ENCODE peak calls at places on chromosomes 6 and 20, in five cellular contexts. O is HCT116, L is GM12878, I is K562, X is H1. V is an unnamed sample. For H3K79me2, the result is how much of the 10 kb centered on the place peaks cover.

GRCh38 chr6:38522322-38522721 is 117.4 kb downstream of the BTBD9 start:
- DNase-seq in O (no peak), L (no peak), I (no peak), X (no peak), V (no peak)

GRCh38 chr6:69802995-69803394 is 6.2 kb upstream of the LMBRD1 start:
- DNase-seq in O (no peak), L (no peak), I (no peak), X (no peak), V (no peak)

GRCh38 chr6:111623046-111623718 is 17.5 kb upstream of the TRAF3IP2 start:
- DNase-seq in O (no peak), L (no peak), I (no peak), X (no peak), V (no peak)

GRCh38 chr20:35968930-35969329 is 540 bp downstream of the CNBD2 start:
- DNase-seq in O (no peak), L (no peak), I (no peak), X (no peak), V (no peak)

GRCh38 chr6:34526241-34526972 is 29.7 kb downstream of the SPDEF start:
- DNase-seq in O (no peak), L (no peak), I (peak), X (no peak), V (no peak)

GRCh38 chr6:71412559-71412958 is 123.9 kb downstream of the OGFRL1 start:
- DNase-seq in O (no peak), L (no peak), I (no peak), X (no peak), V (no peak)

GRCh38 chr6:53766930-53767329 is 27.9 kb upstream of the LRRC1 start:
- DNase-seq in O (no peak), L (no peak), I (no peak), X (no peak), V (no peak)

GRCh38 chr6:8027965-8028651 is 36.1 kb downstream of the BLOC1S5 start:
- DNase-seq in O (no peak), L (no peak), I (no peak), X (no peak), V (no peak)

GRCh38 chr6:34531580-34532201 is 24.4 kb downstream of the SPDEF start:
- DNase-seq in O (peak), L (peak), I (peak), X (peak), V (no peak)

GRCh38 chr6:81859884-81860283 is 107.4 kb upstream of the TENT5A start:
- DNase-seq in O (no peak), L (no peak), I (no peak), X (no peak), V (no peak)

GRCh38 chr6:137471951-137472350 is 22.2 kb downstream of the OLIG3 start:
- DNase-seq in O (no peak), L (no peak), I (no peak), X (no peak), V (no peak)

GRCh38 chr6:110534731-110535164 is 58.3 kb upstream of the SLC22A16 start:
- DNase-seq in O (no peak), L (no peak), I (no peak), X (no peak), V (no peak)

GRCh38 chr6:84547341-84547794 is 217.0 kb downstream of the TBX18 start:
- DNase-seq in O (no peak), L (peak), I (peak), X (no peak), V (no peak)

GRCh38 chr20:46562373-46563169 is 12.1 kb upstream of the OCSTAMP start:
- DNase-seq in O (peak), L (no peak), I (peak), X (peak), V (peak)

GRCh38 chr20:46399401-46399800 is 7.0 kb downstream of the ELMO2 start:
- DNase-seq in O (no peak), L (no peak), I (no peak), X (no peak), V (no peak)

GRCh38 chr6:43090557-43090952 is 14.4 kb downstream of the PTK7 start:
- DNase-seq in O (no peak), L (no peak), I (no peak), X (no peak), V (no peak)

GRCh38 chr20:6686171-6686570 is 81.3 kb upstream of the BMP2 start:
- DNase-seq in O (no peak), L (no peak), I (no peak), X (no peak), V (no peak)

GRCh38 chr6:137808191-137808590 is 58.9 kb upstream of the TNFAIP3 start:
- DNase-seq in O (no peak), L (no peak), I (no peak), X (no peak), V (peak)

GRCh38 chr6:111824608-111825337 is 48.5 kb downstream of the FYN start:
- DNase-seq in O (no peak), L (no peak), I (no peak), X (no peak), V (no peak)

GRCh38 chr20:13009682-13010406 is 1.1 kb downstream of the SPTLC3 start:
- DNase-seq in O (no peak), L (peak), I (no peak), X (no peak), V (peak)

GRCh38 chr6:9140861-9141534 is 705.7 kb upstream of the SLC35B3 start:
- DNase-seq in O (no peak), L (no peak), I (no peak), X (no peak), V (no peak)

GRCh38 chr6:144797881-144798589 is 512.9 kb downstream of the UTRN start:
- DNase-seq in O (peak), L (no peak), I (no peak), X (no peak), V (no peak)

GRCh38 chr6:45626087-45626891 is 248.6 kb upstream of the SUPT3H start:
- DNase-seq in O (no peak), L (no peak), I (no peak), X (no peak), V (no peak)

GRCh38 chr6:170290306-170291128 is at the start of gene DLL1:
- DNase-seq in O (no peak), L (no peak), I (no peak), X (no peak), V (no peak)

GRCh38 chr6:125906158-125906998 is 50.2 kb upstream of the HINT3 start:
- DNase-seq in O (peak), L (no peak), I (peak), X (no peak), V (peak)

GRCh38 chr6:125114248-125114858 is 39.2 kb upstream of the TPD52L1 start:
- DNase-seq in O (peak), L (no peak), I (peak), X (no peak), V (peak)

GRCh38 chr20:60116128-60116909 is 158.1 kb downstream of the CDH26 start:
- DNase-seq in O (no peak), L (no peak), I (peak), X (no peak), V (no peak)

GRCh38 chr20:60113771-60114170 is 155.5 kb downstream of the CDH26 start:
- DNase-seq in O (no peak), L (no peak), I (no peak), X (no peak), V (no peak)

GRCh38 chr20:60113024-60113724 is 155.0 kb downstream of the CDH26 start:
- DNase-seq in O (no peak), L (no peak), I (no peak), X (no peak), V (no peak)

GRCh38 chr20:60115452-60115851 is 157.2 kb downstream of the CDH26 start:
- DNase-seq in O (no peak), L (no peak), I (no peak), X (no peak), V (no peak)

GRCh38 chr20:60117040-60117439 is 158.8 kb downstream of the CDH26 start:
- DNase-seq in O (no peak), L (no peak), I (no peak), X (no peak), V (no peak)
- TF ChIP-seq ATF3 in O (no peak), L (no peak), I (no peak), X (no peak), V (no peak)

DNA sequence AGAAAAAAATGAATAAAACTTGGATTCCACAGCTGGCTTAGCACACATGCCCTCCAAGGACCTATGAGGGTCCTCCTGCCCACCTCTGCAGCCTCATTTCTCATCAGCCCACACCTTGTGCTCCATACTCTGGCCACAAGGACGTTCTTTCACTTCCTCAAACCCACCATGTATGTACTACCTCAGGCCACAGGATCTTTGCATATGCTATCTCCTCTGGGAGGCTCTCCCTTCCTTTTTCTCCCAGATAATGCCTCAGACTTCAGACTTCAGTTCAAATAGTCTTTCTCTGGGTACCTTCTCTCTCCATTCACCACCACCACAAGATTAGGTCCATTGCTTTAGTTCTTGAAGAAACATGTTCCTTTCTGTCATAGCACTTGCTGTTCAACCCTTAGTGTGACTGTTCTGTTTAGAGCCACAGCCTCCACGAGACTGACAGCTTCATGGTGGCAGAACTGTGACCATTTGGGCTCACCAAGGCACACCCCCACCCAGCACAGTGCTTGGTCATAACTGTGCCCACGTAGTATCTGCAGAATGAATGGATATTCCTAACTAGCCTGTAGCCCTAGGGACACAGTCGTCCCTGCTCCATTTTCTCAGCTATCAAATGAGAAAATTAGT is 146.7 kb upstream of the LRFN2 start:
- DNase-seq in O (no peak), L (no peak), I (no peak), X (no peak), V (no peak)
- H3K79me2 ChIP-seq in O (under half), L (under half), I (under half), X (under half), V (under half)

GRCh38 chr6:37306624-37307222 is 47.1 kb upstream of the RNF8 start:
- DNase-seq in O (no peak), L (no peak), I (no peak), X (no peak), V (no peak)

GRCh38 chr6:37309692-37310091 is 44.1 kb upstream of the RNF8 start:
- DNase-seq in O (no peak), L (no peak), I (no peak), X (no peak), V (no peak)

GRCh38 chr6:37309059-37309458 is 44.7 kb upstream of the RNF8 start:
- DNase-seq in O (no peak), L (no peak), I (no peak), X (no peak), V (no peak)

GRCh38 chr6:37306026-37306425 is 47.8 kb upstream of the RNF8 start:
- DNase-seq in O (no peak), L (no peak), I (no peak), X (no peak), V (no peak)

DNA sequence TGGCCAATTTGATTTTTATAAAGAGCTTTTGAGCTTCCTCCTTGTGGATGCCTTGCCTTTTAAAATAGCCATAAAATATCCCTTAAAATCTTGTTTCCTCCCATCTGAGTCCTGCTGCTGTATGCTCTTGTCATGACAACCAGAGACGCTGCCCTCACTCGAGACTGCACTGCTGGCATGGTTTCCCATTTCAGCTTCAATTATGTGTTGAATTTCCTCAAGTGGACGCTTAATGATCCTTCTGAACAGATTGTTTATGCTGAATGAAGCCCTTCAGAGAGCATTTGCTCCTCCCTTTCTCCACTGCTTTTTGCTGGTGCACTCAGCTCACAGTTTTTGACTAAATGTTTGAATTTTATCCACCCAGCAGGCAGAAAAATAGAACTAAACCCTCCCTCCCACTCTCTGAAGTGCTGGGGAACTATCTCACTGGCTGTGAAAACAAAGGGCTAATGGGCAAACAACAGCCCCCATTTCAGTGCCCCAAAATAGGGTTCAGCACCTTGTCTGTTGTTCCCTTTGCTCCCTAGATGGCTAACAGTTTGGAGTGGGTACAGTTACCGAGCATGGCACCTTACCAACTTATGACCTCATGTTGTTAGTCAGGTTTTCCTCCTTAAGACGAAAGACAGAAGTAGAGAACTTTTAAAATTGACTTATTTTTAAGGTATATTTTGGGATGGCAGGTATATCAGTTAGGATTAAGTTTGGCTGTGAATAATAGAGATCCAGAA is 45.5 kb upstream of the RNF8 start:
- DNase-seq in O (no peak), L (no peak), I (no peak), X (no peak), V (no peak)
- TF ChIP-seq ATF3 in O (no peak), L (no peak), I (no peak), X (no peak), V (no peak)

GRCh38 chr6:148757944-148758343 is 11.1 kb downstream of the UST start:
- DNase-seq in O (no peak), L (no peak), I (no peak), X (no peak), V (no peak)
- H3K79me2 ChIP-seq in O (under half), L (under half), I (under half), X (half or more), V (under half)